ENCODE peak calls at places on chromosomes 7 and 10, in six cellular contexts. I is MM.1S, E is mammary epithelial cell, W is hepatocyte, R is PC-9, F is HCT116. S is an unnamed sample. For H4K20me1, the result is how much of the 10 kb centered on the place peaks cover.

GRCh38 chr10:31359979-31360378 is 41.0 kb downstream of the ZEB1 start:
- DNase-seq in F (no peak), W (peak), I (no peak), R (no peak), E (no peak), S (no peak)

GRCh38 chr7:65722361-65722792 is 150.5 kb upstream of the VKORC1L1 start:
- DNase-seq in F (peak), E (peak), I (peak), R (no peak), W (peak), S (peak)

GRCh38 chr7:77537595-77538185 is 595 bp downstream of the PTPN12 start:
- DNase-seq in R (no peak), F (no peak), E (no peak), W (peak), I (peak), S (no peak)

GRCh38 chr7:98000356-98000755 is 10.4 kb upstream of the OCM2 start:
- DNase-seq in F (no peak), E (no peak), W (no peak), I (peak), R (no peak), S (no peak)

GRCh38 chr10:11875499-11876281 is 52.5 kb downstream of the PROSER2 start:
- DNase-seq in F (peak), R (peak), I (no peak), W (peak), E (peak), S (peak)

GRCh38 chr7:12650080-12650479 is 37.4 kb upstream of the ARL4A start:
- DNase-seq in E (no peak), I (no peak), W (no peak), R (no peak), F (no peak), S (no peak)

GRCh38 chr10:12350167-12350872 is 973 bp downstream of the CAMK1D start:
- DNase-seq in R (peak), I (peak), E (peak), W (peak), F (no peak), S (no peak)

GRCh38 chr10:116627386-116627933 is 6.7 kb downstream of the PNLIPRP2 start:
- DNase-seq in R (no peak), I (no peak), E (peak), F (peak), W (peak), S (no peak)

GRCh38 chr10:65556006-65556405 is 1369.8 kb upstream of the LRRTM3 start:
- DNase-seq in I (no peak), R (no peak), E (no peak), F (no peak), W (no peak), S (no peak)

GRCh38 chr7:1397491-1398327 is 61.6 kb downstream of the MICALL2 start:
- DNase-seq in W (no peak), F (no peak), R (no peak), E (no peak), I (no peak), S (no peak)

GRCh38 chr7:36261019-36261754 is 108.1 kb downstream of the EEPD1 start:
- DNase-seq in R (no peak), I (no peak), F (no peak), W (no peak), E (no peak), S (no peak)

DNA sequence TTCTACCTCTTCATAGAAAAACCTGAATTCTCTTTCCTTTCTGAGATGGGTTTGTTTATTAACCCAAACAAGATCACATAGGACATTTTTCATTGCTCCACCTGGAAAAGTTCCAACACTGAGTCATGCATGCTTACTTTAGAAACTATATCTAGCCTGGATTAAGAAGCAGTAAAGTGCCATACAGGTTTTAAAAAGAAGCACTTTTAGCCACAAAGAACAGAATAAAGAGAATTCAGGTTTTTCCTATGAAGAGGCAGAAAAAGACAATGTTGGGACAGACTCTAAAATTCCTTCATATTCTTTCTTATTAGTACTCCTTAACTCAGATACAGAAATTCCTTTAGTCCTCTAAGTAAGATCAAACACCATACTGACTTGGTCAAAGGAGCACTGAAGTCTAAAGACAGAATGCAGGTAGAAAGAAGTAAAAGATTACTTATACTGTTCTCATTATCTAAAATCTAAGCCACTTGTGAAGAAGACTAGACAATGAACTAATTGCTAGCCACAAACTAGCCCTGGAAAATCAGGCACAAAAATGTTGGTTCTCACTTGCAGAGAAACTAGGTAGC is 241.3 kb downstream of the ANK3 start:
- DNase-seq in F (no peak), E (peak), R (peak), W (peak), I (no peak), S (no peak)
- H3K27ac ChIP-seq in F (peak), E (no peak), R (peak), W (peak), I (no peak), S (no peak)

DNA sequence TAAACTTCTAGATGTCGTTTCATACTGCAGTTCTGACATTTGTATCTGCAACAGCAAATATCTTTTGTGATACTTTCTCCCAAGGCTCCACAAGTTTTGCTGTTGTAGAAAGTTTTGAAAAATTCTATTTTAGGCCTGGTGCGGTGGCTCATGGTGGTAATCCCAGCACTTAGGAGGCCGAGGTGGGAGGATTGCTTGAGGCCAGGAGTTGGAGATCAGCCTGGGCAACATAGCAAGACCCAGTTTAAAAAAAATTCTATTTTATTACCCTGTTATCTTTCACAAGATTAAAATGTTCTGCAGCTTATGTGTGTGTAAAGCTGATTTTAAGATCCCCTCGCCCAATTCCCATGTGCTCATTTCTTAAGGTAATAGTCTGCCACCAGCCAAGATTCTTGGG is 1.4 kb downstream of the SND1 start:
- DNase-seq in R (no peak), W (no peak), E (no peak), I (no peak), F (no peak), S (no peak)
- H4K20me1 ChIP-seq in R (under half), W (half or more), E (under half), I (under half), F (under half), S (under half)

DNA sequence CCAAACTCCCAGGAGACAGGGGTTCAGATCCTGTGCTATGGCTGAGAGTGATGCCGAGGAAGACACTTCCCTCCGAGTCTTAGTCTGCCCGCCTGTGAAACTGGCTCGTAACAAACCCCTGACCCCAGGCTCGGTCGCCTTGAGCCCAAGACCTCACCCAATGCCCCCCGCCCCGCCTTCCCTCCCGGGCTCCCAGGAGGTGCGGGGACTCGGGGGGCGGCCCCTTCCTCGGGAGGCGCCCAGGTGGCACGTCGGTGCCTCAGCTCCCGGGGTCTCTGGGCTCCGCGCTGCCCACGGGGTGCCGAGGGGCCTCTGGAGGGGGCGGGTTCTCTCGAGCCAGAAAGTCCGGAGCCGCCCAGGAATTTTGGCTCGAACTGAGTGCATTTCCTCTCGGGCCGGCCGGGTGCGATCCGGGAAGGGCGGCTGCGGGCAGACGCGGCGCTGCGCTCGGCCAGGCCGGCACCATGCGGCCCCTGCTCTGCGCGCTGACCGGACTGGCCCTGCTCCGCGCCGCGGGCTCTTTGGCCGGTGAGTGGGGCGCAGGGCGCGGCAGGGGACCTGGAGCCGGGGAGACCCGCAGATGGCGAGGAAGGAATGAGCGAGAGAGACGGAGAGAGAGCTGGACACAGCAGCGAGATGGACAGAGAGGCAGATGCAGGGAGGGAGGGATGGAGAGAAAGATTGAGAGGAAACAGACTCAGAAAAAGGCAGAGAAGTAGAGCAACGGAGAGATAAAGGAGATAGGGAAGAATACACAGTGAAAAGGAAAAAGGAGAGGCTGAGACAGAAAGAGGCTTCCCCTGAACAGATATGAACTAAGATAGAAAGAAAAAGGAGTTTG is at the start of gene PLAC9:
- DNase-seq in E (no peak), R (no peak), W (peak), F (no peak), I (no peak), S (no peak)
- TF ChIP-seq EZH2 in E (peak), R (no peak), W (peak), F (no peak), I (no peak), S (peak)

DNA sequence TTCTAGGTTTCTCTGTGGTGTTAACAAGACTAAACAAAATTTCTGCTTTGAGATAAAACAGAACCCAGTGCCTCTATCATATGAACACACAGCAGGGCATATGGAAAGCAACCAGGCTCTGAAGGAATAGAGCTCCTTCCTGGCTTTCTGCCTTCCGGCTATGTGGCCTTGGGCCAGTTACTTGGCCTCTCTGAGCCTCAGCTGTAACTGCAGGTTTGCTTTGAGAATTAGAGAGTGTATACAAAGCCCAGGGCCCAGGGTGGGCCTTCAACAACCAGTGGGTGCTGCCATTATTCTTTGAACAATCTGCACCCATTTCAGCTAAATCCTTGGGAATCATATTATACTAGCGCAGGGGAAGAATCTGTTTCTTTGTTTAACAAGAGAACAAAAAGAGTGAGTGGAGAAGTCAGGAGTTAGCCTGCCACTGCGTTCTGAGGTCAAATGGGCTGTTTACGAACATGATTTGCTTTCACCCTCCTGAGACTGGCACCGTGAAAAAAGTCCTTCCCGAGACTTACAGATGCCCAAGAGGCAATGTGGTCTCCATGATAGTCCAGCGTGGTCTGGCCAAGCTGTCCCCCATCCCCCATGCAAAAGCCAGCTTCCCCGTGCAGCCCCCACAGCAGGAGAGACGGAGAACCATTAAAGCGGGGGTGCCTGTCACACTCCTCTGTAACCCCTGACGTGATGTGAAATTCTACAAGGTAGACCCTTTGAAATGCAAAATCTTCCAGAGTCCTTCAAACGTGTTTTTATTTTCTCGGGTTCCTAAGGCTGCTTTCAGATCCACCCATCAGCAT is 4.9 kb downstream of the FAM53B start:
- DNase-seq in I (no peak), R (no peak), E (no peak), F (no peak), W (peak), S (no peak)
- H3K27ac ChIP-seq in I (no peak), R (no peak), E (peak), F (no peak), W (peak), S (peak)

GRCh38 chr7:6402041-6402440 is 45.7 kb downstream of the DAGLB start:
- DNase-seq in E (no peak), I (no peak), R (no peak), W (no peak), F (no peak), S (no peak)

GRCh38 chr7:6406121-6406520 is 41.6 kb downstream of the DAGLB start:
- DNase-seq in I (no peak), E (no peak), R (no peak), W (no peak), F (no peak), S (no peak)

GRCh38 chr7:6401536-6401935 is 46.2 kb downstream of the DAGLB start:
- DNase-seq in R (no peak), I (no peak), W (no peak), E (no peak), F (no peak), S (no peak)

GRCh38 chr7:6403907-6404306 is 43.8 kb downstream of the DAGLB start:
- DNase-seq in W (no peak), E (peak), R (no peak), F (no peak), I (no peak), S (peak)

GRCh38 chr7:6402741-6403140 is 45.0 kb downstream of the DAGLB start:
- DNase-seq in F (no peak), W (no peak), E (no peak), R (no peak), I (no peak), S (no peak)
- H4K20me1 ChIP-seq in F (under half), W (under half), E (under half), R (under half), I (under half), S (under half)

S was measured in keratinocyte.